ENCODE peak calls at places on chromosomes 7 and 10, in eight cellular contexts. One of them, this sample, is unnamed.

GRCh38 chr7:72435366-72435765 is 23.2 kb upstream of the CALN1 start:
- DNase-seq in ascending aorta: no peak
- DNase-seq in CD4-positive, alpha-beta T cell: no peak
- DNase-seq in suprapubic skin: no peak
- DNase-seq in CD8-positive, alpha-beta T cell: no peak
- DNase-seq in left ventricle myocardium inferior: peak; percentile 46
- DNase-seq in cardiac muscle cell: peak; percentile 2
- DNase-seq in esophagus muscularis mucosa: no peak
- DNase-seq in this sample: no peak

GRCh38 chr7:149854611-149855367 is 16.6 kb downstream of the ZNF862 start:
- DNase-seq in ascending aorta: no peak
- DNase-seq in CD4-positive, alpha-beta T cell: peak; percentile 50
- DNase-seq in suprapubic skin: peak; percentile 65
- DNase-seq in CD8-positive, alpha-beta T cell: no peak
- DNase-seq in left ventricle myocardium inferior: peak; percentile 74
- DNase-seq in cardiac muscle cell: peak; percentile 57
- DNase-seq in esophagus muscularis mucosa: no peak
- DNase-seq in this sample: peak; percentile 63

GRCh38 chr10:29731760-29732159 is 97.0 kb upstream of the SVIL start:
- DNase-seq in ascending aorta: no peak
- DNase-seq in CD4-positive, alpha-beta T cell: no peak
- DNase-seq in suprapubic skin: no peak
- DNase-seq in CD8-positive, alpha-beta T cell: no peak
- DNase-seq in left ventricle myocardium inferior: no peak
- DNase-seq in cardiac muscle cell: no peak
- DNase-seq in esophagus muscularis mucosa: no peak
- DNase-seq in this sample: no peak

GRCh38 chr10:123488436-123488835 is 177.7 kb upstream of the GPR26 start:
- DNase-seq in ascending aorta: no peak
- DNase-seq in CD4-positive, alpha-beta T cell: no peak
- DNase-seq in suprapubic skin: no peak
- DNase-seq in CD8-positive, alpha-beta T cell: no peak
- DNase-seq in left ventricle myocardium inferior: no peak
- DNase-seq in cardiac muscle cell: no peak
- DNase-seq in esophagus muscularis mucosa: no peak
- DNase-seq in this sample: no peak

GRCh38 chr7:2523941-2524807 is 4.6 kb downstream of the LFNG start:
- DNase-seq in ascending aorta: no peak
- DNase-seq in CD4-positive, alpha-beta T cell: no peak
- DNase-seq in suprapubic skin: no peak
- DNase-seq in CD8-positive, alpha-beta T cell: no peak
- DNase-seq in left ventricle myocardium inferior: peak; percentile 84
- DNase-seq in cardiac muscle cell: peak; percentile 58
- DNase-seq in esophagus muscularis mucosa: no peak
- DNase-seq in this sample: peak; percentile 87

GRCh38 chr10:94279835-94280709 is 82.7 kb downstream of the NOC3L start:
- DNase-seq in ascending aorta: no peak
- DNase-seq in CD4-positive, alpha-beta T cell: peak; percentile 41
- DNase-seq in suprapubic skin: no peak
- DNase-seq in CD8-positive, alpha-beta T cell: no peak
- DNase-seq in left ventricle myocardium inferior: peak; percentile 35
- DNase-seq in cardiac muscle cell: peak; percentile 74
- DNase-seq in esophagus muscularis mucosa: no peak
- DNase-seq in this sample: peak; percentile 37

GRCh38 chr10:15370741-15371701 is at the start of gene FAM171A1:
- DNase-seq in ascending aorta: peak; percentile 66
- DNase-seq in CD4-positive, alpha-beta T cell: peak; percentile 59
- DNase-seq in suprapubic skin: no peak
- DNase-seq in CD8-positive, alpha-beta T cell: peak; percentile 12
- DNase-seq in left ventricle myocardium inferior: peak; percentile 56
- DNase-seq in cardiac muscle cell: peak; percentile 81
- DNase-seq in esophagus muscularis mucosa: no peak
- DNase-seq in this sample: no peak

GRCh38 chr7:112573302-112574039 is 92.7 kb downstream of the LSMEM1 start:
- DNase-seq in ascending aorta: no peak
- DNase-seq in CD4-positive, alpha-beta T cell: no peak
- DNase-seq in suprapubic skin: no peak
- DNase-seq in CD8-positive, alpha-beta T cell: no peak
- DNase-seq in left ventricle myocardium inferior: no peak
- DNase-seq in cardiac muscle cell: no peak
- DNase-seq in esophagus muscularis mucosa: no peak
- DNase-seq in this sample: no peak

GRCh38 chr7:82362129-82362528 is 81.4 kb downstream of the CACNA2D1 start:
- DNase-seq in ascending aorta: no peak
- DNase-seq in CD4-positive, alpha-beta T cell: no peak
- DNase-seq in suprapubic skin: no peak
- DNase-seq in CD8-positive, alpha-beta T cell: no peak
- DNase-seq in left ventricle myocardium inferior: no peak
- DNase-seq in cardiac muscle cell: peak; percentile 48
- DNase-seq in esophagus muscularis mucosa: no peak
- DNase-seq in this sample: no peak

GRCh38 chr7:149007615-149008014 is 20.7 kb downstream of the PDIA4 start:
- DNase-seq in ascending aorta: no peak
- DNase-seq in CD4-positive, alpha-beta T cell: no peak
- DNase-seq in suprapubic skin: no peak
- DNase-seq in CD8-positive, alpha-beta T cell: no peak
- DNase-seq in left ventricle myocardium inferior: no peak
- DNase-seq in cardiac muscle cell: no peak
- DNase-seq in esophagus muscularis mucosa: no peak
- DNase-seq in this sample: no peak

GRCh38 chr7:100127866-100128601 is 1.3 kb downstream of the MBLAC1 start:
- DNase-seq in ascending aorta: no peak
- DNase-seq in CD4-positive, alpha-beta T cell: peak; percentile 20
- DNase-seq in suprapubic skin: no peak
- DNase-seq in CD8-positive, alpha-beta T cell: no peak
- DNase-seq in left ventricle myocardium inferior: no peak
- DNase-seq in cardiac muscle cell: peak; percentile 23
- DNase-seq in esophagus muscularis mucosa: no peak
- DNase-seq in this sample: no peak

GRCh38 chr7:21076054-21076453 is 289.4 kb upstream of the SP8 start:
- DNase-seq in ascending aorta: no peak
- DNase-seq in CD4-positive, alpha-beta T cell: no peak
- DNase-seq in suprapubic skin: no peak
- DNase-seq in CD8-positive, alpha-beta T cell: no peak
- DNase-seq in left ventricle myocardium inferior: no peak
- DNase-seq in cardiac muscle cell: no peak
- DNase-seq in esophagus muscularis mucosa: no peak
- DNase-seq in this sample: no peak

GRCh38 chr10:34013235-34013634 is 678.8 kb upstream of the NRP1 start:
- DNase-seq in ascending aorta: no peak
- DNase-seq in CD4-positive, alpha-beta T cell: no peak
- DNase-seq in suprapubic skin: no peak
- DNase-seq in CD8-positive, alpha-beta T cell: no peak
- DNase-seq in left ventricle myocardium inferior: no peak
- DNase-seq in cardiac muscle cell: no peak
- DNase-seq in esophagus muscularis mucosa: no peak
- DNase-seq in this sample: no peak

GRCh38 chr10:21318768-21319167 is 206.7 kb downstream of the SKIDA1 start:
- DNase-seq in ascending aorta: no peak
- DNase-seq in CD4-positive, alpha-beta T cell: no peak
- DNase-seq in suprapubic skin: no peak
- DNase-seq in CD8-positive, alpha-beta T cell: no peak
- DNase-seq in left ventricle myocardium inferior: no peak
- DNase-seq in cardiac muscle cell: peak; percentile 54
- DNase-seq in esophagus muscularis mucosa: no peak
- DNase-seq in this sample: no peak

GRCh38 chr10:68052463-68052862 is 22.6 kb downstream of the HERC4 start:
- DNase-seq in ascending aorta: no peak
- DNase-seq in CD4-positive, alpha-beta T cell: no peak
- DNase-seq in suprapubic skin: no peak
- DNase-seq in CD8-positive, alpha-beta T cell: no peak
- DNase-seq in left ventricle myocardium inferior: no peak
- DNase-seq in cardiac muscle cell: peak; percentile 30
- DNase-seq in esophagus muscularis mucosa: no peak
- DNase-seq in this sample: no peak

GRCh38 chr10:87660484-87661133 is 931 bp downstream of the PAPSS2 start:
- DNase-seq in ascending aorta: no peak
- DNase-seq in CD4-positive, alpha-beta T cell: no peak
- DNase-seq in suprapubic skin: no peak
- DNase-seq in CD8-positive, alpha-beta T cell: no peak
- DNase-seq in left ventricle myocardium inferior: peak; percentile 20
- DNase-seq in cardiac muscle cell: peak; percentile 79
- DNase-seq in esophagus muscularis mucosa: no peak
- DNase-seq in this sample: no peak

GRCh38 chr10:72830625-72831024 is 62.9 kb upstream of the OIT3 start:
- DNase-seq in ascending aorta: no peak
- DNase-seq in CD4-positive, alpha-beta T cell: no peak
- DNase-seq in suprapubic skin: no peak
- DNase-seq in CD8-positive, alpha-beta T cell: no peak
- DNase-seq in left ventricle myocardium inferior: no peak
- DNase-seq in cardiac muscle cell: no peak
- DNase-seq in esophagus muscularis mucosa: no peak
- DNase-seq in this sample: no peak

GRCh38 chr7:120857558-120858298 is at the start of gene TSPAN12:
- DNase-seq in ascending aorta: peak; percentile 90
- DNase-seq in CD4-positive, alpha-beta T cell: peak; percentile 25
- DNase-seq in suprapubic skin: peak; percentile 84
- DNase-seq in CD8-positive, alpha-beta T cell: no peak
- DNase-seq in left ventricle myocardium inferior: peak; percentile 86
- DNase-seq in cardiac muscle cell: peak; percentile 65
- DNase-seq in esophagus muscularis mucosa: no peak
- DNase-seq in this sample: peak; percentile 84

GRCh38 chr7:42671627-42672026 is 240.2 kb downstream of the C7orf25 start:
- DNase-seq in ascending aorta: no peak
- DNase-seq in CD4-positive, alpha-beta T cell: no peak
- DNase-seq in suprapubic skin: no peak
- DNase-seq in CD8-positive, alpha-beta T cell: no peak
- DNase-seq in left ventricle myocardium inferior: no peak
- DNase-seq in cardiac muscle cell: peak; percentile 81
- DNase-seq in esophagus muscularis mucosa: no peak
- DNase-seq in this sample: no peak

GRCh38 chr7:92808635-92809034 is 27.7 kb downstream of the CDK6 start:
- DNase-seq in ascending aorta: no peak
- DNase-seq in CD4-positive, alpha-beta T cell: no peak
- DNase-seq in suprapubic skin: no peak
- DNase-seq in CD8-positive, alpha-beta T cell: no peak
- DNase-seq in left ventricle myocardium inferior: no peak
- DNase-seq in cardiac muscle cell: no peak
- DNase-seq in esophagus muscularis mucosa: no peak
- DNase-seq in this sample: no peak

GRCh38 chr10:104122273-104123107 is 519 bp downstream of the SFR1 start:
- DNase-seq in ascending aorta: no peak
- DNase-seq in CD4-positive, alpha-beta T cell: no peak
- DNase-seq in suprapubic skin: no peak
- DNase-seq in CD8-positive, alpha-beta T cell: no peak
- DNase-seq in left ventricle myocardium inferior: peak; percentile 21
- DNase-seq in cardiac muscle cell: peak; percentile 18
- DNase-seq in esophagus muscularis mucosa: no peak
- DNase-seq in this sample: no peak

GRCh38 chr10:119501690-119502089 is 40.8 kb downstream of the RGS10 start:
- DNase-seq in ascending aorta: no peak
- DNase-seq in CD4-positive, alpha-beta T cell: no peak
- DNase-seq in suprapubic skin: no peak
- DNase-seq in CD8-positive, alpha-beta T cell: no peak
- DNase-seq in left ventricle myocardium inferior: no peak
- DNase-seq in cardiac muscle cell: no peak
- DNase-seq in esophagus muscularis mucosa: no peak
- DNase-seq in this sample: no peak

GRCh38 chr10:132036887-132037675 is 28.7 kb upstream of the JAKMIP3 start:
- DNase-seq in ascending aorta: no peak
- DNase-seq in CD4-positive, alpha-beta T cell: no peak
- DNase-seq in suprapubic skin: no peak
- DNase-seq in CD8-positive, alpha-beta T cell: no peak
- DNase-seq in left ventricle myocardium inferior: peak; percentile 34
- DNase-seq in cardiac muscle cell: no peak
- DNase-seq in esophagus muscularis mucosa: no peak
- DNase-seq in this sample: no peak
- H3K27me3 ChIP-seq in ascending aorta: peaks cover 16% of the 10 kb centered on the region
- H3K27me3 ChIP-seq in CD4-positive, alpha-beta T cell: peaks cover 45% of the 10 kb centered on the region
- H3K27me3 ChIP-seq in suprapubic skin: peaks cover 69% of the 10 kb centered on the region
- H3K27me3 ChIP-seq in CD8-positive, alpha-beta T cell: peaks cover 3% of the 10 kb centered on the region
- H3K27me3 ChIP-seq in left ventricle myocardium inferior: peaks cover 68% of the 10 kb centered on the region
- H3K27me3 ChIP-seq in cardiac muscle cell: peaks cover 88% of the 10 kb centered on the region
- H3K27me3 ChIP-seq in esophagus muscularis mucosa: no peaks in the 10 kb centered on the region
- H3K27me3 ChIP-seq in this sample: peaks cover 7% of the 10 kb centered on the region

DNA sequence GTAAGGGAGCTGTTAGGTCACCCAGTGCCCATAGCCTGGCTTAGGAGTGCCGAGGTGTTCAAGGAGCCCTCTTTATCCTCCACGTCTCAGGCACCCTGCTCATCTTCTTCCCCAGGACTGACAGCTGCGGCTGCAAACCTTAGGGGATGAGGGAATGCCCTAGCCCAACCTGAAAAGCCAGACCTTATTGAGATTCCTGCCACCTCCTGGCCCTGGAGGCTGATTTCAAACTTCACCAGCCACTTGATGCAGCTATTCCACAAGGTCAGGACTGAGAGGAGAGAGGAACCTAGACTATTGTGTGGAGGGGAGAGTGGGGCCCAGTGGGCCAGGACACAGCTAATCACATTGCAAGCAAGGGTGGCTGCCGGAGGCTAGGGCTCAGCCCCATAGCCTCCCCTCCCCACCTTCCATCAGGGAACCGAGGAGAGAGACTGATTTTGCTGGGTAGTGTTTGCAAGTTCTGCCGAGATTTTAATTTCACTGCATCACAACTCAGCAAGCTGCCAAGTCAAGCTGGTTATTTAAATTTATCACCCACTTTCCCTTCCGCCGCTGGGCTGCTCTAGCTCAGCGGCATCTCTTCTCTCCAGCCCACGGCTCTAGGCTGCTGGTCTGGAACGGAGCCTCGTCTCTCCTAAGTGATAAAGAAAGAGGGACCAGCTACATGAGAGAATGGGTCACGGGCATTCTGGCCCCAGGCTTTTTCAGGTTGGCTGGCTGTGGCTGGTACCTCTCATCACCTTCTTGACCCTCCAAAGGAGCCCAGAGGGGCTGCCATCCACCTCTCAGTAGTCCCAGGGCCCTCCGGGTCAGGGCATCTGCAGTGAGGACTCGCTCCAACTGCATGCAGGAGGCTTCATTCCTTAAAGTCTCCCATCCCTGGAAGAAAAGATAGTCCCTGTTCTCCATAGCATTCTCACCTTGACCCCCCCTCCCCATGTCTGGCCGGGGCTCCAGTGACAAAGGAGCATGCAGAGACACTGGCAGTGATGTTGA is 66.7 kb downstream of the PAX2 start:
- DNase-seq in ascending aorta: no peak
- DNase-seq in CD4-positive, alpha-beta T cell: no peak
- DNase-seq in suprapubic skin: no peak
- DNase-seq in CD8-positive, alpha-beta T cell: no peak
- DNase-seq in left ventricle myocardium inferior: no peak
- DNase-seq in cardiac muscle cell: no peak
- DNase-seq in esophagus muscularis mucosa: no peak
- DNase-seq in this sample: no peak
- H3K27me3 ChIP-seq in ascending aorta: no peaks in the 10 kb centered on the region
- H3K27me3 ChIP-seq in CD4-positive, alpha-beta T cell: peaks cover 45% of the 10 kb centered on the region
- H3K27me3 ChIP-seq in suprapubic skin: peaks cover 94% of the 10 kb centered on the region
- H3K27me3 ChIP-seq in CD8-positive, alpha-beta T cell: no peaks in the 10 kb centered on the region
- H3K27me3 ChIP-seq in left ventricle myocardium inferior: peaks cover 100% of the 10 kb centered on the region
- H3K27me3 ChIP-seq in cardiac muscle cell: peaks cover 28% of the 10 kb centered on the region
- H3K27me3 ChIP-seq in esophagus muscularis mucosa: peaks cover 6% of the 10 kb centered on the region
- H3K27me3 ChIP-seq in this sample: peaks cover 11% of the 10 kb centered on the region

GRCh38 chr10:101050206-101051069 is 11.4 kb upstream of the KAZALD1 start:
- DNase-seq in ascending aorta: peak; percentile 81
- DNase-seq in CD4-positive, alpha-beta T cell: peak; percentile 75
- DNase-seq in suprapubic skin: peak; percentile 78
- DNase-seq in CD8-positive, alpha-beta T cell: peak; percentile 67
- DNase-seq in left ventricle myocardium inferior: peak; percentile 49
- DNase-seq in cardiac muscle cell: peak; percentile 55
- DNase-seq in esophagus muscularis mucosa: no peak
- DNase-seq in this sample: peak; percentile 70
- H3K27me3 ChIP-seq in ascending aorta: peaks cover 26% of the 10 kb centered on the region
- H3K27me3 ChIP-seq in CD4-positive, alpha-beta T cell: peaks cover 44% of the 10 kb centered on the region
- H3K27me3 ChIP-seq in suprapubic skin: peaks cover 47% of the 10 kb centered on the region
- H3K27me3 ChIP-seq in CD8-positive, alpha-beta T cell: peaks cover 24% of the 10 kb centered on the region
- H3K27me3 ChIP-seq in left ventricle myocardium inferior: peaks cover 73% of the 10 kb centered on the region
- H3K27me3 ChIP-seq in cardiac muscle cell: peaks cover 68% of the 10 kb centered on the region
- H3K27me3 ChIP-seq in esophagus muscularis mucosa: peaks cover 49% of the 10 kb centered on the region
- H3K27me3 ChIP-seq in this sample: no peaks in the 10 kb centered on the region

GRCh38 chr7:101303102-101303701 is 18.4 kb downstream of the IFT22 start:
- DNase-seq in ascending aorta: no peak
- DNase-seq in CD4-positive, alpha-beta T cell: no peak
- DNase-seq in suprapubic skin: no peak
- DNase-seq in CD8-positive, alpha-beta T cell: no peak
- DNase-seq in left ventricle myocardium inferior: no peak
- DNase-seq in cardiac muscle cell: peak; percentile 19
- DNase-seq in esophagus muscularis mucosa: no peak
- DNase-seq in this sample: no peak
- H3K27me3 ChIP-seq in ascending aorta: peaks cover 22% of the 10 kb centered on the region
- H3K27me3 ChIP-seq in CD4-positive, alpha-beta T cell: peaks cover 91% of the 10 kb centered on the region
- H3K27me3 ChIP-seq in suprapubic skin: peaks cover 95% of the 10 kb centered on the region
- H3K27me3 ChIP-seq in CD8-positive, alpha-beta T cell: peaks cover 32% of the 10 kb centered on the region
- H3K27me3 ChIP-seq in left ventricle myocardium inferior: peaks cover 100% of the 10 kb centered on the region
- H3K27me3 ChIP-seq in cardiac muscle cell: peaks cover 71% of the 10 kb centered on the region
- H3K27me3 ChIP-seq in esophagus muscularis mucosa: peaks cover 71% of the 10 kb centered on the region
- H3K27me3 ChIP-seq in this sample: peaks cover 13% of the 10 kb centered on the region